ENCODE peak calls at places on chromosomes 6 and 20, in nine cellular contexts. One of them, this sample, is unnamed.

GRCh38 chr6:157649311-157650260 is 173.5 kb upstream of the SNX9 start:
- DNase-seq in heart left ventricle: no peak
- DNase-seq in AG04450: no peak
- DNase-seq in fibroblast of pulmonary artery: no peak
- DNase-seq in mucosa of descending colon: no peak
- DNase-seq in tibial artery: peak; percentile 70
- DNase-seq in tibial nerve: no peak
- DNase-seq in A549: no peak
- DNase-seq in ascending aorta: no peak
- DNase-seq in this sample: no peak

GRCh38 chr6:142500265-142500786 is 198.5 kb downstream of the ADGRG6 start:
- DNase-seq in A549: no peak
- DNase-seq in fibroblast of pulmonary artery: no peak
- DNase-seq in tibial artery: no peak
- DNase-seq in ascending aorta: no peak
- DNase-seq in heart left ventricle: no peak
- DNase-seq in tibial nerve: no peak
- DNase-seq in mucosa of descending colon: no peak
- DNase-seq in AG04450: no peak
- DNase-seq in this sample: peak; percentile 49

GRCh38 chr6:134029495-134030455 is 22.6 kb downstream of the SLC2A12 start:
- DNase-seq in heart left ventricle: no peak
- DNase-seq in mucosa of descending colon: no peak
- DNase-seq in A549: peak; percentile 6
- DNase-seq in fibroblast of pulmonary artery: peak; percentile 37
- DNase-seq in tibial artery: no peak
- DNase-seq in AG04450: no peak
- DNase-seq in tibial nerve: no peak
- DNase-seq in ascending aorta: no peak
- DNase-seq in this sample: no peak

GRCh38 chr20:38032585-38033329 is 499 bp downstream of the TTI1 start:
- DNase-seq in fibroblast of pulmonary artery: no peak
- DNase-seq in A549: no peak
- DNase-seq in mucosa of descending colon: peak; percentile 27
- DNase-seq in tibial artery: no peak
- DNase-seq in tibial nerve: no peak
- DNase-seq in heart left ventricle: no peak
- DNase-seq in AG04450: no peak
- DNase-seq in ascending aorta: no peak
- DNase-seq in this sample: no peak

GRCh38 chr6:20205722-20206154 is 6.5 kb downstream of the MBOAT1 start:
- DNase-seq in tibial nerve: no peak
- DNase-seq in heart left ventricle: no peak
- DNase-seq in AG04450: no peak
- DNase-seq in ascending aorta: no peak
- DNase-seq in A549: no peak
- DNase-seq in mucosa of descending colon: no peak
- DNase-seq in fibroblast of pulmonary artery: no peak
- DNase-seq in tibial artery: no peak
- DNase-seq in this sample: no peak

GRCh38 chr6:115910147-115910546 is 150.5 kb downstream of the FRK start:
- DNase-seq in tibial artery: no peak
- DNase-seq in heart left ventricle: no peak
- DNase-seq in ascending aorta: no peak
- DNase-seq in fibroblast of pulmonary artery: no peak
- DNase-seq in tibial nerve: no peak
- DNase-seq in AG04450: no peak
- DNase-seq in mucosa of descending colon: no peak
- DNase-seq in A549: no peak
- DNase-seq in this sample: no peak

GRCh38 chr6:108561742-108562502 is 1.2 kb downstream of the FOXO3 start:
- DNase-seq in heart left ventricle: peak; percentile 36
- DNase-seq in tibial artery: peak; percentile 73
- DNase-seq in A549: no peak
- DNase-seq in AG04450: no peak
- DNase-seq in fibroblast of pulmonary artery: no peak
- DNase-seq in mucosa of descending colon: peak; percentile 65
- DNase-seq in ascending aorta: peak; percentile 68
- DNase-seq in tibial nerve: no peak
- DNase-seq in this sample: no peak

GRCh38 chr20:21397341-21398108 is at the start of gene NKX2-4:
- DNase-seq in ascending aorta: no peak
- DNase-seq in fibroblast of pulmonary artery: no peak
- DNase-seq in mucosa of descending colon: no peak
- DNase-seq in tibial nerve: no peak
- DNase-seq in A549: no peak
- DNase-seq in tibial artery: no peak
- DNase-seq in AG04450: no peak
- DNase-seq in heart left ventricle: no peak
- DNase-seq in this sample: no peak

GRCh38 chr6:117078624-117079023 is 186.7 kb upstream of the VGLL2 start:
- DNase-seq in mucosa of descending colon: no peak
- DNase-seq in fibroblast of pulmonary artery: no peak
- DNase-seq in tibial nerve: no peak
- DNase-seq in ascending aorta: no peak
- DNase-seq in AG04450: no peak
- DNase-seq in tibial artery: no peak
- DNase-seq in heart left ventricle: no peak
- DNase-seq in A549: no peak
- DNase-seq in this sample: no peak

GRCh38 chr6:41469951-41470340 is 76.2 kb upstream of the FOXP4 start:
- DNase-seq in ascending aorta: no peak
- DNase-seq in AG04450: no peak
- DNase-seq in tibial artery: no peak
- DNase-seq in heart left ventricle: no peak
- DNase-seq in A549: no peak
- DNase-seq in tibial nerve: no peak
- DNase-seq in mucosa of descending colon: no peak
- DNase-seq in fibroblast of pulmonary artery: no peak
- DNase-seq in this sample: no peak

GRCh38 chr20:38127011-38127621 is 38.0 kb downstream of the TGM2 start:
- DNase-seq in heart left ventricle: no peak
- DNase-seq in fibroblast of pulmonary artery: peak; percentile 78
- DNase-seq in A549: peak; percentile 52
- DNase-seq in AG04450: no peak
- DNase-seq in tibial nerve: peak; percentile 26
- DNase-seq in tibial artery: peak; percentile 79
- DNase-seq in mucosa of descending colon: no peak
- DNase-seq in ascending aorta: peak; percentile 81
- DNase-seq in this sample: peak; percentile 67

GRCh38 chr6:40852667-40853383 is 186.2 kb downstream of the UNC5CL start:
- DNase-seq in tibial artery: no peak
- DNase-seq in A549: peak; percentile 13
- DNase-seq in heart left ventricle: no peak
- DNase-seq in ascending aorta: no peak
- DNase-seq in mucosa of descending colon: no peak
- DNase-seq in tibial nerve: no peak
- DNase-seq in fibroblast of pulmonary artery: peak; percentile 1
- DNase-seq in AG04450: no peak
- DNase-seq in this sample: peak; percentile 35

GRCh38 chr6:75643173-75643572 is 41.5 kb downstream of the SENP6 start:
- DNase-seq in AG04450: no peak
- DNase-seq in fibroblast of pulmonary artery: no peak
- DNase-seq in tibial nerve: no peak
- DNase-seq in tibial artery: no peak
- DNase-seq in mucosa of descending colon: no peak
- DNase-seq in ascending aorta: no peak
- DNase-seq in heart left ventricle: no peak
- DNase-seq in A549: no peak
- DNase-seq in this sample: peak; percentile 66

GRCh38 chr6:46704562-46704961 is 16.9 kb downstream of the TDRD6 start:
- DNase-seq in A549: no peak
- DNase-seq in ascending aorta: no peak
- DNase-seq in AG04450: no peak
- DNase-seq in fibroblast of pulmonary artery: peak; percentile 40
- DNase-seq in tibial nerve: no peak
- DNase-seq in tibial artery: no peak
- DNase-seq in heart left ventricle: no peak
- DNase-seq in mucosa of descending colon: no peak
- DNase-seq in this sample: peak; percentile 5
- TF ChIP-seq CTCF in A549: no peak
- TF ChIP-seq CTCF in ascending aorta: no peak
- TF ChIP-seq CTCF in AG04450: no peak
- TF ChIP-seq CTCF in fibroblast of pulmonary artery: no peak
- TF ChIP-seq CTCF in tibial nerve: peak; percentile 32
- TF ChIP-seq CTCF in tibial artery: no peak
- TF ChIP-seq CTCF in heart left ventricle: peak; percentile 30
- TF ChIP-seq CTCF in mucosa of descending colon: no peak
- TF ChIP-seq CTCF in this sample: no peak

DNA sequence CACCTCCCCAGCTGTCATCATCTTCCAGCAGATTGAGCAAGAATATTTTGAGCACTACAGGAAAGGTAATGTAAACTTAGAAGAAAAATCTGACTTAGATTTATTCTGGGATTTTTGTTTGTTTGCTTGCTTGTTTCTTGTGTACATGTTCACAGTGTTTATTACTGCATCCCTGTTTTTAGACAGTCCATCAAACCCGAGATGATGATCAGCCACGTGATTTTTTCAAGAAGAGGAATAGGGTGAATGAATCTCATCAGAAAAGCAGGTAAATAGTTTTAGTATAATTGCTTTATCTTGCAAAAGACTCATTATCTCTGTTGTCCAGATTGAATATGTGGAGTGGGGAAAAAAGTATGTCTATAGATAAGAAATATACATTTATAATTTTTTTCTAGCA is 2.1 kb downstream of the FAM217B start:
- DNase-seq in tibial artery: no peak
- DNase-seq in A549: no peak
- DNase-seq in heart left ventricle: no peak
- DNase-seq in mucosa of descending colon: no peak
- DNase-seq in fibroblast of pulmonary artery: no peak
- DNase-seq in AG04450: no peak
- DNase-seq in tibial nerve: no peak
- DNase-seq in ascending aorta: no peak
- DNase-seq in this sample: no peak
- H3K4me3 ChIP-seq in tibial artery: no peak overlapping the region
- H3K4me3 ChIP-seq in A549: no peak overlapping the region
- H3K4me3 ChIP-seq in heart left ventricle: no peak overlapping the region
- H3K4me3 ChIP-seq in mucosa of descending colon: no peak overlapping the region
- H3K4me3 ChIP-seq in fibroblast of pulmonary artery: no peak overlapping the region
- H3K4me3 ChIP-seq in AG04450: no peak overlapping the region
- H3K4me3 ChIP-seq in tibial nerve: no peak overlapping the region
- H3K4me3 ChIP-seq in ascending aorta: no peak overlapping the region
- H3K4me3 ChIP-seq in this sample: no peak overlapping the region

GRCh38 chr6:32252326-32253009 is 28.6 kb upstream of the NOTCH4 start:
- DNase-seq in fibroblast of pulmonary artery: no peak
- DNase-seq in tibial artery: no peak
- DNase-seq in tibial nerve: no peak
- DNase-seq in heart left ventricle: no peak
- DNase-seq in A549: no peak
- DNase-seq in ascending aorta: no peak
- DNase-seq in mucosa of descending colon: no peak
- DNase-seq in AG04450: no peak
- DNase-seq in this sample: no peak

GRCh38 chr6:32254761-32255211 is 30.9 kb upstream of the NOTCH4 start:
- DNase-seq in fibroblast of pulmonary artery: no peak
- DNase-seq in A549: peak; percentile 25
- DNase-seq in mucosa of descending colon: no peak
- DNase-seq in ascending aorta: no peak
- DNase-seq in tibial nerve: no peak
- DNase-seq in AG04450: no peak
- DNase-seq in tibial artery: no peak
- DNase-seq in heart left ventricle: no peak
- DNase-seq in this sample: no peak

DNA sequence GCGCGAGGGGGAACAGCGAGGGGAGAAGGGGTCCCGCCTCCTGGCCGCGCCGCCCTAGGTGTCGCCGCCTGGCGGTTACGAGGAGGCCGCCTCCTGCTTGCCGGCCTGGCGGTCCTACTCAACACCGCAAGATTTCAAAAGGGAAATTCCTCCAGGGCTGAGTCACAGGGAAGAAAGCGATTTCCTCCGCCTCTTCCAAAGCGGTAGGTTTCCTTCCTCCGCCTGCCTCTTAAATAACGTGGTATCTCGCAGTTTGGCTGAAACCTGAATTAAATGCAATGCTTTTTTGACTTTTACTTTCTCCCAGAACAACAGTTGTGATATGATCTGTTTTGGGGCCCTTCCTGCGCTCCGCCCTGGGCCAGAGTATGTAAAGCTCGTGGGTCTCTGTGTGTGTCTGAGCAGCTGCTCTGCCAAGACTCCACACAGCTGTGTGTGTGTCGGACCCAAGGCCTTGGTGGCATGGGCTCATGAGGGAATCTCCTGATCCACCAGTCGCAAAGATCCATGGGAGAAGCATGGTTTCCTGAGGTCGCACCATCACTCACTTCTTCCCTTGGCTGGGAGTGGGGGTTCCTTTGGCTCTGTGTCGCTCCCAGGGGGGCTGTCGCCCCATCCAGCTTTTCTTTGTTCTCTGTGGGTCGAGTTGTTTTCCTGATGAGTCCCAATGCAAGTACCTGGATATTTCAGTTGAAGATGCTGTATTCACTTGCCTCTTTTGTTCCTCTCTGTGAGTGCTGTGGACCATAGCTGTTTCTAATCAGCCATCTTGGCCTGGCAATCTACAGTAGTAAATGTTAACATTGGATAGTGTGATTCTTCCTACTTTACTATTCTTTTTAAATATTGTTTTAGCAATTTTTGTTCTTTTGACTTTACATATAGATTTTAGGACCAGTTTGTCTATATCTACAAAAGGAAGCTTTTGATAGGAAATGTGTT is 31.6 kb upstream of the NOTCH4 start:
- DNase-seq in fibroblast of pulmonary artery: peak; percentile 95
- DNase-seq in heart left ventricle: peak; percentile 78
- DNase-seq in tibial nerve: peak; percentile 67
- DNase-seq in tibial artery: peak; percentile 81
- DNase-seq in A549: peak; percentile 72
- DNase-seq in mucosa of descending colon: peak; percentile 63
- DNase-seq in AG04450: peak; percentile 81
- DNase-seq in ascending aorta: peak; percentile 86
- DNase-seq in this sample: peak; percentile 91
- TF ChIP-seq CTCF in fibroblast of pulmonary artery: peak; percentile 68
- TF ChIP-seq CTCF in heart left ventricle: peak; percentile 85
- TF ChIP-seq CTCF in tibial nerve: peak; percentile 84
- TF ChIP-seq CTCF in tibial artery: peak; percentile 71
- TF ChIP-seq CTCF in A549: peak; percentile 66
- TF ChIP-seq CTCF in mucosa of descending colon: peak; percentile 16
- TF ChIP-seq CTCF in AG04450: peak; percentile 69
- TF ChIP-seq CTCF in ascending aorta: peak; percentile 77
- TF ChIP-seq CTCF in this sample: peak; percentile 74

DNA sequence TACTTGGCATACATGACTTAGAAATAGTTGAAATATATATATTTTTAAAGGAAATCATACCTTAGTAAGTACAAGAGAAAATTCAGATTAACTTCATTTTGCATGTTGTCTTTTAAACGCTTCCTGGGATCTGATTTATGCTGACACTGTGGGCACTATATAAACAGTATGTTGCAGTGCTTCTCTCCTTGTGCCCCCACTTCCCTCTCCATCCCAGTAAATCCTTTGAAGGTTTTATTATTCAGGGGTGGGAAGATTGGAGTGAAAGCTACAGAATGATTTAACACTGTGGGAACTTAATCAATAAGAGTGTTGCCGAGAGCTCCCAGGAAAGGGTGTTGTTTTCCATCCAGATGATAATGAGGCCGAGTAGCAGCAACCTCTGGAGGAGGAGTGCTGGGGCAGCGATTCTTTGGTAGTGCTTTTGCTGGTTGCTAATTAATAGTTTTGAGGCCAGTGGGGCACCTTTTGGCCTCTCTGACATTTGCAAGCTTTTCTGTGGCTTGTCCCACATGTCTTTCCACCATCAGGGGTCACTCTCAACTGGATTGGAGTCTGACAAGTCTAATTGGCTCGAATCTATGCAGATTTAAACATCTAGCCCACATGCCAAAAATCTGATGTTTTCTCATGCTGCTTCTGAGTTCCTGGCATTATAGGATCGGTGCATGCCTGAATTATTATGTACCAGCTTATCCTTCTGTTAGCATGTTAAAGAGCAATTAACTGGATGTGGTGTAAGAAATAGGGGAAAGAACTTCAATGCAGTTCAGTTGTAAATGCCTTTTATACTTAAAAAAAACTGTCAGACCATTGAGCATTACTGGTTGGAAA is 183.1 kb upstream of the MMS22L start:
- DNase-seq in AG04450: no peak
- DNase-seq in mucosa of descending colon: no peak
- DNase-seq in heart left ventricle: no peak
- DNase-seq in tibial artery: no peak
- DNase-seq in tibial nerve: no peak
- DNase-seq in A549: no peak
- DNase-seq in fibroblast of pulmonary artery: no peak
- DNase-seq in ascending aorta: no peak
- DNase-seq in this sample: no peak
- H3K4me3 ChIP-seq in AG04450: no peak overlapping the region
- H3K4me3 ChIP-seq in mucosa of descending colon: no peak overlapping the region
- H3K4me3 ChIP-seq in heart left ventricle: no peak overlapping the region
- H3K4me3 ChIP-seq in tibial artery: no peak overlapping the region
- H3K4me3 ChIP-seq in tibial nerve: no peak overlapping the region
- H3K4me3 ChIP-seq in A549: no peak overlapping the region
- H3K4me3 ChIP-seq in fibroblast of pulmonary artery: no peak overlapping the region
- H3K4me3 ChIP-seq in ascending aorta: no peak overlapping the region
- H3K4me3 ChIP-seq in this sample: no peak overlapping the region

This sample was measured in AG10803.